ENCODE peak calls at places on chromosome 19, in five cellular contexts. V is tibial nerve, C is body of pancreas, L is stomach, N is NT2/D1. K is an unnamed sample.

GRCh38 chr19:16336571-16336970 is 11.9 kb downstream of the KLF2 start:
- DNase-seq in V (no peak), C (no peak), L (no peak), N (no peak), K (no peak)

GRCh38 chr19:49855676-49856573 is 5.0 kb downstream of the PTOV1 start:
- DNase-seq in V (no peak), C (no peak), L (no peak), N (no peak), K (no peak)

GRCh38 chr19:50148528-50148927 is 14.6 kb downstream of the IZUMO2 start:
- DNase-seq in V (no peak), C (no peak), L (no peak), N (no peak), K (no peak)

GRCh38 chr19:34994643-34995471 is 5.3 kb upstream of the GRAMD1A start:
- DNase-seq in V (no peak), C (peak; percentile 87), L (peak; percentile 81), N (no peak), K (no peak)

GRCh38 chr19:45729774-45730388 is 815 bp downstream of the FBXO46 start:
- DNase-seq in V (no peak), C (no peak), L (no peak), N (no peak), K (no peak)

GRCh38 chr19:43651758-43652545 is 12.3 kb upstream of the CADM4 start:
- DNase-seq in V (peak; percentile 28), C (peak; percentile 76), L (peak; percentile 66), N (no peak), K (peak; percentile 61)

GRCh38 chr19:49512970-49513745 is 697 bp downstream of the FCGRT start:
- DNase-seq in V (peak; percentile 54), C (peak; percentile 70), L (peak; percentile 59), N (no peak), K (peak; percentile 30)

GRCh38 chr19:5895409-5895808 is 8.2 kb downstream of the NDUFA11 start:
- DNase-seq in V (no peak), C (no peak), L (no peak), N (no peak), K (no peak)

GRCh38 chr19:33429891-33430673 is 56.6 kb downstream of the CEBPG start:
- DNase-seq in V (no peak), C (no peak), L (no peak), N (no peak), K (no peak)

GRCh38 chr19:18364826-18365528 is 21.0 kb upstream of the GDF15 start:
- DNase-seq in V (no peak), C (peak; percentile 92), L (peak; percentile 92), N (peak; percentile 68), K (peak; percentile 90)

GRCh38 chr19:13428352-13428751 is 77.9 kb downstream of the CACNA1A start:
- DNase-seq in V (no peak), C (peak; percentile 11), L (no peak), N (no peak), K (peak; percentile 29)

GRCh38 chr19:48543121-48543710 is 8.8 kb upstream of the SULT2B1 start:
- DNase-seq in V (no peak), C (peak; percentile 53), L (peak; percentile 82), N (no peak), K (no peak)

GRCh38 chr19:43700368-43701015 is 15.4 kb upstream of the IRGC start:
- DNase-seq in V (peak; percentile 23), C (peak; percentile 18), L (peak; percentile 40), N (no peak), K (no peak)

GRCh38 chr19:10384580-10384979 is 4.2 kb upstream of the TYK2 start:
- DNase-seq in V (no peak), C (no peak), L (no peak), N (no peak), K (no peak)

GRCh38 chr19:6654347-6655310 is 15.3 kb downstream of the TNFSF14 start:
- DNase-seq in V (no peak), C (no peak), L (no peak), N (no peak), K (no peak)

GRCh38 chr19:54462072-54462712 is 1.4 kb downstream of the LENG9 start:
- DNase-seq in V (no peak), C (peak; percentile 67), L (peak; percentile 50), N (no peak), K (no peak)

GRCh38 chr19:17519967-17520366 is 8.5 kb downstream of the PGLS start:
- DNase-seq in V (no peak), C (no peak), L (no peak), N (no peak), K (no peak)

GRCh38 chr19:44071824-44072542 is at the start of gene ZNF284:
- DNase-seq in V (peak; percentile 54), C (peak; percentile 86), L (peak; percentile 84), N (peak; percentile 71), K (peak; percentile 86)

GRCh38 chr19:9865732-9866627 is 30.9 kb downstream of the PIN1 start:
- DNase-seq in V (no peak), C (no peak), L (no peak), N (peak; percentile 32), K (peak; percentile 61)

GRCh38 chr19:43644181-43644580 is 4.5 kb upstream of the CADM4 start:
- DNase-seq in V (no peak), C (no peak), L (no peak), N (no peak), K (no peak)

GRCh38 chr19:19109601-19110000 is 28.7 kb downstream of the TMEM161A start:
- DNase-seq in V (no peak), C (no peak), L (no peak), N (no peak), K (no peak)

GRCh38 chr19:48571378-48572162 is 19.6 kb downstream of the SULT2B1 start:
- DNase-seq in V (no peak), C (no peak), L (peak; percentile 83), N (no peak), K (no peak)

GRCh38 chr19:47419037-47419783 is at the start of gene MEIS3:
- DNase-seq in V (no peak), C (no peak), L (no peak), N (no peak), K (no peak)

GRCh38 chr19:45440873-45441654 is 17.3 kb upstream of the ERCC1 start:
- DNase-seq in V (no peak), C (no peak), L (no peak), N (no peak), K (peak; percentile 16)

GRCh38 chr19:4841366-4841704 is 9.8 kb upstream of the TICAM1 start:
- DNase-seq in V (no peak), C (no peak), L (no peak), N (no peak), K (no peak)

GRCh38 chr19:6276447-6276846 is 3.3 kb downstream of the MLLT1 start:
- DNase-seq in V (peak; percentile 59), C (peak; percentile 38), L (no peak), N (no peak), K (no peak)

GRCh38 chr19:46786236-46787039 is 2.0 kb downstream of the SLC1A5 start:
- DNase-seq in V (peak; percentile 53), C (peak; percentile 63), L (peak; percentile 67), N (no peak), K (peak; percentile 76)

GRCh38 chr19:366951-367350 is 22.4 kb upstream of the MIER2 start:
- DNase-seq in V (no peak), C (no peak), L (no peak), N (no peak), K (no peak)

GRCh38 chr19:11832253-11832912 is 16.1 kb upstream of the ZNF439 start:
- DNase-seq in V (no peak), C (no peak), L (no peak), N (no peak), K (no peak)
- H3K9me3 ChIP-seq in V (peaks cover 40% of the 10 kb centered on the region), C (no peaks in the 10 kb centered on the region), L (peaks cover 56% of the 10 kb centered on the region), N (peaks cover 46% of the 10 kb centered on the region), K (peaks cover 16% of the 10 kb centered on the region)

GRCh38 chr19:11710313-11710712 is 28.4 kb downstream of the ZNF823 start:
- DNase-seq in V (no peak), C (no peak), L (no peak), N (no peak), K (no peak)
- H3K4me3 ChIP-seq in V (no peak overlapping the region), C (no peak overlapping the region), L (no peak overlapping the region), N (no peak overlapping the region), K (no peak overlapping the region)

GRCh38 chr19:15318241-15318691 is 14.1 kb downstream of the BRD4 start:
- DNase-seq in V (no peak), C (no peak), L (no peak), N (no peak), K (no peak)

GRCh38 chr19:15315101-15315500 is 17.2 kb downstream of the BRD4 start:
- DNase-seq in V (no peak), C (no peak), L (no peak), N (no peak), K (no peak)

GRCh38 chr19:15317392-15318011 is 14.8 kb downstream of the BRD4 start:
- DNase-seq in V (no peak), C (no peak), L (no peak), N (no peak), K (no peak)

GRCh38 chr19:15313649-15314279 is 18.6 kb downstream of the BRD4 start:
- DNase-seq in V (no peak), C (no peak), L (no peak), N (no peak), K (no peak)

GRCh38 chr19:15316498-15316897 is 15.8 kb downstream of the BRD4 start:
- DNase-seq in V (no peak), C (no peak), L (no peak), N (no peak), K (no peak)
- H3K4me1 ChIP-seq in V (peaks cover 72% of the 10 kb centered on the region), C (peaks cover 84% of the 10 kb centered on the region), L (peaks cover 74% of the 10 kb centered on the region), N (peaks cover 12% of the 10 kb centered on the region), K (peaks cover 28% of the 10 kb centered on the region)

GRCh38 chr19:20558571-20558970 is 7.0 kb downstream of the ZNF737 start:
- DNase-seq in V (no peak), C (no peak), L (no peak), N (no peak), K (no peak)
- H3K9me3 ChIP-seq in V (peaks cover 68% of the 10 kb centered on the region), C (no peaks in the 10 kb centered on the region), L (peaks cover 12% of the 10 kb centered on the region), N (peaks cover 81% of the 10 kb centered on the region), K (no peaks in the 10 kb centered on the region)

GRCh38 chr19:3614858-3615505 is 8.3 kb upstream of the TBXA2R start:
- DNase-seq in V (no peak), C (no peak), L (no peak), N (no peak), K (no peak)

GRCh38 chr19:3612330-3612729 is 5.7 kb upstream of the TBXA2R start:
- DNase-seq in V (no peak), C (no peak), L (no peak), N (no peak), K (no peak)

GRCh38 chr19:3612901-3613741 is 6.4 kb upstream of the TBXA2R start:
- DNase-seq in V (no peak), C (no peak), L (no peak), N (no peak), K (no peak)

GRCh38 chr19:3615524-3616135 is 9.0 kb upstream of the TBXA2R start:
- DNase-seq in V (no peak), C (no peak), L (no peak), N (no peak), K (no peak)

GRCh38 chr19:3613765-3614661 is 7.3 kb upstream of the TBXA2R start:
- DNase-seq in V (no peak), C (no peak), L (no peak), N (no peak), K (no peak)
- H3K4me3 ChIP-seq in V (no peak overlapping the region), C (no peak overlapping the region), L (no peak overlapping the region), N (no peak overlapping the region), K (no peak overlapping the region)

DNA sequence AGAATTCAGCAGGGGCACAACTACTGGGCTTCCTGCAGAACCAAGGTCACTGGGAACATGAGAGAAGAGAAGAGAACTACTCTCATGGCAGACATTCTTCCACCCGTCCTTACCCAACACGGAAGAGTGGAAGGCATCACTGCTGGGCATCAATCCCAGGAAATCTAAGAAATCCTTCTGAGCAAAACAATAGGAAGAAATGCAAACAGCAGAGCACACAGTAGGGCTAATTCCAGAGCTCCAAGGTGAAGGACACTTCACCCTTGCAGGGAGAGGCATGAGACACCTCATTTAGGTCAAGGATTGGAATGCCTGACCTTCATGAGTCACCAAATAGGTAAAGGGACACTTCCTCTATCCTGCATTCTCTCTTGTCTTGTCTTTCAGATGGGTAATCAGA is 2.8 kb downstream of the ERVV-2 start:
- DNase-seq in V (no peak), C (no peak), L (no peak), N (no peak), K (no peak)
- H3K4me1 ChIP-seq in V (no peaks in the 10 kb centered on the region), C (no peaks in the 10 kb centered on the region), L (no peaks in the 10 kb centered on the region), N (no peaks in the 10 kb centered on the region), K (no peaks in the 10 kb centered on the region)